ENCODE peak calls at places on chromosomes 12 and 14, in six cellular contexts. C is gastrocnemius medialis; S is HCT116; V is central memory CD8-positive, alpha-beta T cell; B is left lung; Z is activated CD4-positive, CD25-positive, alpha-beta regulatory T cell treated with anti-CD3 and anti-CD28 coated beads, Interleukin-2, amount 50 U/mL, for 24 hours. H is an unnamed sample.
A peak's percentile ranks its signal among the peaks of the same experiment; 100 is the strongest.

GRCh38 chr14:99215277-99215676 is 56.7 kb downstream of the BCL11B start:
- ATAC-seq in C (no peak), S (no peak), V (no peak), B (no peak), Z (no peak), H (no peak)

GRCh38 chr12:46518184-46518583 is 145.6 kb upstream of the SLC38A2 start:
- ATAC-seq in C (no peak), S (no peak), V (no peak), B (no peak), Z (no peak), H (peak; percentile 52)

GRCh38 chr12:130280226-130280625 is 57.5 kb upstream of the PIWIL1 start:
- ATAC-seq in C (no peak), S (no peak), V (no peak), B (no peak), Z (no peak), H (no peak)

GRCh38 chr12:96526110-96526509 is 36.7 kb downstream of the CFAP54 start:
- ATAC-seq in C (no peak), S (no peak), V (no peak), B (no peak), Z (peak; percentile 24), H (no peak)

GRCh38 chr12:59645242-59645641 is 49.4 kb downstream of the SLC16A7 start:
- ATAC-seq in C (no peak), S (no peak), V (no peak), B (no peak), Z (no peak), H (no peak)

GRCh38 chr12:56766535-56766934 is 3.4 kb downstream of the HSD17B6 start:
- ATAC-seq in C (no peak), S (no peak), V (no peak), B (peak; percentile 6), Z (no peak), H (no peak)

GRCh38 chr14:103633391-103633790 is 4.4 kb downstream of the KLC1 start:
- ATAC-seq in C (no peak), S (no peak), V (no peak), B (no peak), Z (no peak), H (no peak)

GRCh38 chr12:2551514-2551913 is 243.3 kb upstream of the FKBP4 start:
- ATAC-seq in C (no peak), S (no peak), V (no peak), B (peak; percentile 43), Z (no peak), H (no peak)

GRCh38 chr12:107533218-107533617 is 152.4 kb upstream of the PWP1 start:
- ATAC-seq in C (no peak), S (no peak), V (no peak), B (no peak), Z (no peak), H (no peak)

GRCh38 chr14:36675581-36675980 is 13.9 kb downstream of the PAX9 start:
- ATAC-seq in C (no peak), S (no peak), V (no peak), B (no peak), Z (no peak), H (no peak)

GRCh38 chr14:91186515-91187066 is 57.9 kb downstream of the GPR68 start:
- ATAC-seq in C (no peak), S (no peak), V (no peak), B (no peak), Z (no peak), H (no peak)

GRCh38 chr12:96749978-96750377 is 157.1 kb upstream of the NEDD1 start:
- ATAC-seq in C (no peak), S (no peak), V (no peak), B (no peak), Z (no peak), H (no peak)

GRCh38 chr12:119781804-119782203 is 95.3 kb downstream of the CIT start:
- ATAC-seq in C (no peak), S (no peak), V (no peak), B (no peak), Z (no peak), H (no peak)

GRCh38 chr12:79233341-79233761 is 368.8 kb downstream of the SYT1 start:
- ATAC-seq in C (no peak), S (no peak), V (no peak), B (no peak), Z (no peak), H (no peak)

GRCh38 chr12:27516625-27517024 is 7.4 kb upstream of the PPFIBP1 start:
- ATAC-seq in C (no peak), S (no peak), V (no peak), B (no peak), Z (no peak), H (no peak)

GRCh38 chr14:59240356-59240755 is 51.9 kb downstream of the DAAM1 start:
- ATAC-seq in C (no peak), S (no peak), V (no peak), B (no peak), Z (no peak), H (no peak)

GRCh38 chr12:3165311-3165931 is 88.2 kb downstream of the TSPAN9 start:
- ATAC-seq in C (no peak), S (no peak), V (no peak), B (no peak), Z (no peak), H (no peak)

GRCh38 chr14:78985668-78986073 is 815.5 kb downstream of the NRXN3 start:
- ATAC-seq in C (no peak), S (no peak), V (no peak), B (no peak), Z (no peak), H (no peak)

GRCh38 chr14:35296505-35296904 is 4.3 kb downstream of the PSMA6 start:
- ATAC-seq in C (no peak), S (no peak), V (no peak), B (no peak), Z (no peak), H (no peak)

GRCh38 chr12:121825041-121825523 is 21.3 kb downstream of the SETD1B start:
- ATAC-seq in C (no peak), S (peak; percentile 39), V (no peak), B (no peak), Z (no peak), H (no peak)

GRCh38 chr14:88044782-88045446 is 40.0 kb downstream of the GPR65 start:
- ATAC-seq in C (no peak), S (no peak), V (no peak), B (peak; percentile 50), Z (peak; percentile 92), H (no peak)

GRCh38 chr12:64207453-64207852 is 14.6 kb downstream of the KICS2 start:
- ATAC-seq in C (no peak), S (no peak), V (no peak), B (no peak), Z (no peak), H (no peak)

GRCh38 chr12:94676922-94677321 is 26.6 kb upstream of the TMCC3 start:
- ATAC-seq in C (no peak), S (no peak), V (no peak), B (peak; percentile 44), Z (no peak), H (no peak)

GRCh38 chr14:95496690-95497241 is 19.7 kb downstream of the SYNE3 start:
- ATAC-seq in C (no peak), S (no peak), V (no peak), B (peak; percentile 55), Z (no peak), H (peak; percentile 60)

GRCh38 chr14:74611672-74612345 is at the start of gene LTBP2:
- ATAC-seq in C (peak; percentile 34), S (no peak), V (no peak), B (peak; percentile 30), Z (no peak), H (peak; percentile 32)

GRCh38 chr14:81005540-81006228 is 50.3 kb downstream of the TSHR start:
- ATAC-seq in C (no peak), S (no peak), V (no peak), B (no peak), Z (no peak), H (no peak)

GRCh38 chr12:50275545-50275944 is 7.8 kb downstream of the LIMA1 start:
- ATAC-seq in C (peak; percentile 53), S (no peak), V (no peak), B (peak; percentile 86), Z (no peak), H (peak; percentile 62)

GRCh38 chr14:89625208-89625987 is 208.4 kb upstream of the FOXN3 start:
- ATAC-seq in C (peak; percentile 43), S (no peak), V (no peak), B (peak; percentile 37), Z (no peak), H (peak; percentile 35)

GRCh38 chr12:57248934-57249742 is 1.8 kb downstream of the STAC3 start:
- ATAC-seq in C (peak; percentile 8), S (no peak), V (no peak), B (peak; percentile 38), Z (no peak), H (no peak)

GRCh38 chr12:52246720-52247621 is 13.9 kb downstream of the KRT7 start:
- ATAC-seq in C (peak; percentile 83), S (peak; percentile 53), V (no peak), B (peak; percentile 50), Z (peak; percentile 11), H (no peak)

GRCh38 chr12:27807063-27807703 is 27.1 kb upstream of the MANSC4 start:
- ATAC-seq in C (no peak), S (no peak), V (peak; percentile 40), B (no peak), Z (peak; percentile 36), H (no peak)

GRCh38 chr12:116480210-116480818 is 78.9 kb upstream of the MAP1LC3B2 start:
- ATAC-seq in C (no peak), S (peak; percentile 12), V (no peak), B (no peak), Z (no peak), H (no peak)

GRCh38 chr12:64742371-64742770 is 16.8 kb downstream of the GNS start:
- ATAC-seq in C (no peak), S (no peak), V (no peak), B (no peak), Z (peak; percentile 27), H (no peak)

GRCh38 chr12:80858356-80858755 is 79.4 kb downstream of the LIN7A start:
- ATAC-seq in C (no peak), S (no peak), V (no peak), B (no peak), Z (no peak), H (no peak)

GRCh38 chr14:58763210-58763609 is 125.4 kb downstream of the DACT1 start:
- ATAC-seq in C (no peak), S (no peak), V (no peak), B (no peak), Z (no peak), H (no peak)

GRCh38 chr12:92138144-92138543 is 7.5 kb downstream of the BTG1 start:
- ATAC-seq in C (no peak), S (no peak), V (no peak), B (no peak), Z (no peak), H (no peak)

GRCh38 chr12:107393043-107393725 is 292.4 kb upstream of the PWP1 start:
- ATAC-seq in C (no peak), S (no peak), V (peak; percentile 19), B (no peak), Z (peak; percentile 53), H (no peak)

GRCh38 chr14:81412779-81413178 is 12.7 kb upstream of the STON2 start:
- ATAC-seq in C (no peak), S (no peak), V (no peak), B (no peak), Z (no peak), H (no peak)

GRCh38 chr14:75359098-75359497 is 68.7 kb upstream of the JDP2 start:
- ATAC-seq in C (no peak), S (no peak), V (no peak), B (no peak), Z (no peak), H (no peak)